ENCODE peak calls at places on chromosomes 5 and 9, in nine cellular contexts. G, W, K, M, I, A, V, L and Q are unnamed samples.

GRCh38 chr5:127515693-127516440 is 1.6 kb upstream of the PRRC1 start:
- DNase-seq in I (peak; percentile 8), K (no peak), W (no peak), V (no peak), M (no peak), L (peak; percentile 8), G (no peak), A (no peak), Q (no peak)

GRCh38 chr9:87431831-87432230 is 65.8 kb upstream of the DAPK1 start:
- DNase-seq in L (no peak), K (no peak), V (no peak), W (peak; percentile 55), A (no peak), I (no peak), M (no peak), G (no peak), Q (no peak)

GRCh38 chr5:74132485-74132884 is 506.5 kb downstream of the ARHGEF28 start:
- DNase-seq in I (no peak), L (no peak), M (no peak), A (no peak), V (no peak), W (no peak), K (no peak), G (no peak), Q (no peak)

GRCh38 chr5:103041071-103041676 is 78.8 kb downstream of the GIN1 start:
- DNase-seq in W (peak; percentile 49), K (no peak), A (peak; percentile 81), M (no peak), I (peak; percentile 44), G (peak; percentile 53), L (peak; percentile 63), V (peak; percentile 59), Q (peak; percentile 17)

GRCh38 chr5:126970517-126971017 is 59.8 kb downstream of the MARCHF3 start:
- DNase-seq in V (no peak), G (no peak), W (peak; percentile 89), A (peak; percentile 28), I (no peak), M (no peak), K (no peak), L (peak; percentile 58), Q (peak; percentile 2)

GRCh38 chr9:86405926-86406325 is 51.7 kb upstream of the TUT7 start:
- DNase-seq in G (peak; percentile 19), K (no peak), V (no peak), I (no peak), L (peak; percentile 94), M (no peak), A (peak; percentile 93), W (peak; percentile 82), Q (peak; percentile 60)

GRCh38 chr5:109532773-109533364 is 123.1 kb upstream of the PJA2 start:
- DNase-seq in M (no peak), K (no peak), L (peak; percentile 5), V (no peak), I (no peak), W (no peak), G (no peak), A (no peak), Q (no peak)

GRCh38 chr9:80893190-80893589 is 796.2 kb downstream of the TLE1 start:
- DNase-seq in A (no peak), K (no peak), V (no peak), M (no peak), W (no peak), I (no peak), L (no peak), G (no peak), Q (no peak)

GRCh38 chr5:84385705-84386104 is 1.0 kb upstream of the EDIL3 start:
- DNase-seq in L (no peak), W (no peak), G (peak; percentile 40), A (no peak), K (no peak), V (no peak), I (no peak), M (no peak), Q (no peak)

GRCh38 chr9:136543830-136544548 is 1.9 kb downstream of the NOTCH1 start:
- DNase-seq in A (no peak), L (no peak), V (no peak), I (no peak), M (peak; percentile 90), K (no peak), G (no peak), W (no peak), Q (peak; percentile 94)

GRCh38 chr5:167245871-167246270 is 1045.6 kb upstream of the WWC1 start:
- DNase-seq in V (no peak), K (no peak), A (no peak), L (no peak), I (no peak), W (no peak), G (peak; percentile 23), M (no peak), Q (peak; percentile 50)

GRCh38 chr5:141508808-141509611 is 20.1 kb downstream of the PCDHGC5 start:
- DNase-seq in M (no peak), K (no peak), A (peak; percentile 97), V (peak; percentile 80), L (peak; percentile 91), W (peak; percentile 97), G (peak; percentile 81), I (peak; percentile 31), Q (peak; percentile 42)

GRCh38 chr9:133649194-133649593 is 13.0 kb downstream of the DBH start:
- DNase-seq in W (no peak), I (no peak), A (no peak), L (no peak), G (no peak), M (no peak), V (no peak), K (no peak), Q (no peak)

GRCh38 chr9:14097215-14097614 is 216.7 kb downstream of the NFIB start:
- DNase-seq in W (no peak), L (peak; percentile 81), A (peak; percentile 68), M (no peak), K (no peak), V (no peak), G (peak; percentile 16), I (no peak), Q (peak; percentile 2)

GRCh38 chr5:150611026-150611425 is 29.4 kb upstream of the SYNPO start:
- DNase-seq in G (no peak), A (no peak), V (no peak), L (no peak), K (no peak), I (no peak), W (no peak), M (no peak), Q (no peak)